ENCODE peak calls at places on chromosomes 5 and 9, in nine cellular contexts. I is HCT116, L is GM23338, Z is GM23248, F is neural progenitor cell, E is MM.1S, J is OCI-LY7, O is hepatocyte, R is SK-N-SH. W is an unnamed sample. For H3K79me2, the result is how much of the 10 kb centered on the place peaks cover.

GRCh38 chr5:124997186-124997893 is 250.9 kb upstream of the ZNF608 start:
- DNase-seq in O (no peak), J (no peak), F (no peak), L (no peak), I (no peak), Z (peak), E (no peak), R (no peak), W (peak)

GRCh38 chr9:6739218-6739617 is 18.6 kb upstream of the KDM4C start:
- DNase-seq in I (peak), J (peak), E (peak), Z (peak), F (no peak), O (peak), L (peak), R (peak), W (peak)

GRCh38 chr9:86614871-86615849 is 260.9 kb upstream of the TUT7 start:
- DNase-seq in O (peak), J (peak), I (no peak), L (peak), R (peak), Z (peak), E (no peak), F (peak), W (peak)

GRCh38 chr5:181167814-181168488 is 20.6 kb downstream of the OR2V2 start:
- DNase-seq in J (peak), L (peak), I (no peak), E (no peak), F (peak), Z (peak), R (peak), O (peak), W (peak)

GRCh38 chr9:3777137-3777536 is 251.3 kb upstream of the RFX3 start:
- DNase-seq in F (no peak), O (peak), Z (no peak), J (no peak), I (no peak), L (no peak), E (no peak), R (no peak), W (peak)

GRCh38 chr5:61419141-61419540 is 87.1 kb downstream of the ZSWIM6 start:
- DNase-seq in Z (no peak), I (no peak), L (no peak), O (no peak), E (no peak), J (no peak), R (no peak), F (no peak), W (no peak)

GRCh38 chr5:218457-219289 is 553 bp downstream of the SDHA start:
- DNase-seq in F (peak), L (peak), O (peak), J (peak), R (peak), I (no peak), E (peak), Z (peak), W (peak)

GRCh38 chr5:176183321-176184074 is 54.7 kb upstream of the SIMC1 start:
- DNase-seq in F (peak), J (no peak), R (no peak), E (no peak), O (no peak), L (no peak), I (no peak), Z (no peak), W (no peak)

GRCh38 chr9:121782514-121783110 is 131.2 kb downstream of the DAB2IP start:
- DNase-seq in R (no peak), L (no peak), J (no peak), E (no peak), F (no peak), I (no peak), Z (no peak), O (peak), W (no peak)

GRCh38 chr5:10842823-10843222 is 81.8 kb upstream of the DAP start:
- DNase-seq in F (no peak), J (no peak), I (no peak), L (no peak), O (no peak), R (no peak), E (no peak), Z (no peak), W (no peak)
- H2AFZ ChIP-seq in F (no peak), J (no peak), I (no peak), L (no peak), O (no peak), R (no peak), E (no peak), Z (no peak), W (no peak)

GRCh38 chr5:159917919-159918487 is 1.7 kb downstream of the ADRA1B start:
- DNase-seq in L (no peak), J (no peak), Z (no peak), I (no peak), O (no peak), R (no peak), F (no peak), E (no peak), W (no peak)

GRCh38 chr5:159921721-159922120 is 5.4 kb downstream of the ADRA1B start:
- DNase-seq in I (no peak), Z (no peak), E (no peak), J (no peak), L (no peak), R (no peak), F (no peak), O (no peak), W (no peak)

GRCh38 chr5:159928122-159928960 is 12.1 kb downstream of the ADRA1B start:
- DNase-seq in F (no peak), J (no peak), I (peak), Z (peak), L (peak), R (no peak), O (no peak), E (no peak), W (peak)

GRCh38 chr5:159916841-159917761 is 819 bp downstream of the ADRA1B start:
- DNase-seq in L (no peak), R (no peak), E (no peak), O (no peak), I (no peak), Z (peak), J (no peak), F (peak), W (no peak)

DNA sequence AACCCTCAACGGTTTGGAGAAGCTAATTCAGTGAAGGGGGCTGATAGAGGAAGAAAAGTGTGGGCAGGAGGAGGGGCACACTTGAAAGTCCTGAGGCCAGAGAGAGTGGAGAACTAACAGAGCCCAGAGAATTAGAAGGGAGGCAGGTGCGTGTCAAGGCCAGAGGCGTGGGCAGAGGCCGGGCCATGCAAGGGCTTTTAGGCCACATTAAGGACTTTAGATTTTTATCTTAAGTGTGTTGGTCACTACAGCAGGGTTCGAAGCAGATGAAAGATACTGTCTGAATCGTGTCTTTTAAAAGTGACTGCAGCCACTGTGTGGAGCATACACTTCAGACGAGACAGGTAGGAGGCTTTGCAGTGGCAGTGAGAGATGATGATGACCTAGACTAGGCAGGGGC is 6.7 kb downstream of the ADRA1B start:
- DNase-seq in Z (no peak), I (no peak), J (no peak), E (no peak), R (no peak), O (no peak), F (no peak), L (no peak), W (no peak)
- TF ChIP-seq EZH2phosphoT487 in Z (no peak), I (no peak), J (no peak), E (no peak), R (no peak), O (no peak), F (no peak), L (no peak), W (no peak)

DNA sequence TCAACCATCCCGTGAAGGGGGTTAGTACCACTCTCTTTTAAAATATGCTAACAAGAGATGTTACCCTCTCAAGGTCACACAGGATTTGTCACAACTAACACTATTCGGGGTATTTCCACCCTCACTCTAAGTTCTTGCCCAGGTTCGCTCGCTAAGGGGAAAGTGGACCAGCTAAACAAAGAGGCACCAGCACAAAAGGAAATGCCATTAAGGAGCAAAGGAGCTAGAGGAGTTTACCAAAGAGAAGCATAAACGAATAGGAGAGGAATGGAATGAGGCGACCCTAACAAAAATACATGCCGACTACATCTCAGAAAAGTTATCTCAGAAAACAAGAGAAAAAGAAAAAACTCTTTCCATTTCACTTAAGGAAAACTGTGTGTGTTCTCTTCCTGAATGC is 170.9 kb downstream of the DCP2 start:
- DNase-seq in Z (no peak), O (no peak), E (no peak), F (peak), R (no peak), J (no peak), I (no peak), L (peak), W (no peak)
- H3K79me2 ChIP-seq in Z (under half), O (under half), E (half or more), F (under half), R (under half), J (under half), I (under half), L (under half), W (under half)

GRCh38 chr5:35228304-35228703 is 2.0 kb downstream of the PRLR start:
- DNase-seq in I (no peak), Z (no peak), R (no peak), E (no peak), O (no peak), L (no peak), J (no peak), F (no peak), W (no peak)

GRCh38 chr5:35229076-35230042 is 928 bp downstream of the PRLR start:
- DNase-seq in L (peak), Z (peak), F (peak), I (no peak), J (no peak), E (peak), R (peak), O (peak), W (peak)

GRCh38 chr5:35233121-35233520 is 2.8 kb upstream of the PRLR start:
- DNase-seq in R (no peak), E (no peak), Z (no peak), I (no peak), F (no peak), O (no peak), J (no peak), L (no peak), W (no peak)

GRCh38 chr5:35232124-35232523 is 1.8 kb upstream of the PRLR start:
- DNase-seq in I (no peak), J (no peak), Z (no peak), E (no peak), L (no peak), R (no peak), F (no peak), O (no peak), W (no peak)

GRCh38 chr5:35230043-35230611 is at the start of gene PRLR:
- DNase-seq in R (peak), L (peak), I (no peak), F (peak), J (no peak), E (no peak), O (peak), Z (peak), W (peak)
- H2AFZ ChIP-seq in R (peak), L (peak), I (no peak), F (peak), J (no peak), E (peak), O (peak), Z (peak), W (peak)

DNA sequence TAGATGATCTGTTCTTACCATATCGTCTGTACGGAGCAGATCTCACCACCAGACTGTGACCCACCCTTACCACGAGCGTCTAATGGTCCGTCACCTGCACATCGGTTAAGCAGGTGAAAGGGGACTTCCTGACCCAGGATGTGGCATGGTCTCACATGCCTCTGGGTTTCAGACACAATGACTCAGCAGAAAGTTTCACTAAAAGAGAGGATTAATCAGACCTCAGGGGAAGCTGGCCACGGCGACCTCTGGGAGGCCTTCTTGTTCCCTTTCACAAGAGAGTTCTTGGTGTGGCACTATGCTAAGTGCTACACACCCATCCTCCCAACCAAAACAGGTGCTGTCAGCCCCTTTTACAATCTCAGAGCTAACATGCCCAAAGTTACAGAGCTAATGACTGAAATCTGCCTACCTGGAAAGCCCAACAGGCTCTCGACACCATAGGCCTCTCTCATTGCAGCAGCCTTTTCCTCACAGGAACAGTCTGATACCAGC is 41.6 kb downstream of the ADAMTS12 start:
- DNase-seq in F (peak), J (no peak), I (no peak), L (peak), E (peak), R (no peak), O (no peak), Z (peak), W (peak)
- TF ChIP-seq EZH2phosphoT487 in F (no peak), J (no peak), I (no peak), L (no peak), E (no peak), R (no peak), O (no peak), Z (no peak), W (no peak)